ENCODE peak calls at places on chromosomes 12 and 14, in six cellular contexts. One of them, this sample, is unnamed.

GRCh38 chr12:82479511-82479910 is 121.2 kb downstream of the METTL25 start:
- DNase-seq in colonic mucosa: no peak
- DNase-seq in Panc1: no peak
- DNase-seq in neuronal stem cell: peak; percentile 8
- DNase-seq in psoas muscle: no peak
- DNase-seq in RWPE2: no peak
- DNase-seq in this sample: no peak

GRCh38 chr14:69002069-69002468 is 23.0 kb upstream of the ACTN1 start:
- DNase-seq in psoas muscle: no peak
- DNase-seq in Panc1: no peak
- DNase-seq in RWPE2: no peak
- DNase-seq in colonic mucosa: peak; percentile 39
- DNase-seq in neuronal stem cell: no peak
- DNase-seq in this sample: no peak

GRCh38 chr12:47868552-47869031 is 36.2 kb downstream of the VDR start:
- DNase-seq in colonic mucosa: peak; percentile 16
- DNase-seq in Panc1: no peak
- DNase-seq in neuronal stem cell: no peak
- DNase-seq in RWPE2: no peak
- DNase-seq in psoas muscle: no peak
- DNase-seq in this sample: no peak

GRCh38 chr12:51749201-51749985 is 99.1 kb downstream of the FIGNL2 start:
- DNase-seq in colonic mucosa: no peak
- DNase-seq in Panc1: no peak
- DNase-seq in psoas muscle: no peak
- DNase-seq in neuronal stem cell: no peak
- DNase-seq in RWPE2: no peak
- DNase-seq in this sample: no peak

GRCh38 chr12:52132754-52133161 is 53.3 kb downstream of the SMIM41 start:
- DNase-seq in RWPE2: no peak
- DNase-seq in psoas muscle: peak; percentile 9
- DNase-seq in colonic mucosa: no peak
- DNase-seq in neuronal stem cell: no peak
- DNase-seq in Panc1: no peak
- DNase-seq in this sample: no peak

GRCh38 chr14:52314521-52315354 is 626 bp downstream of the PTGER2 start:
- DNase-seq in psoas muscle: peak; percentile 61
- DNase-seq in colonic mucosa: peak; percentile 45
- DNase-seq in Panc1: no peak
- DNase-seq in neuronal stem cell: no peak
- DNase-seq in RWPE2: peak; percentile 70
- DNase-seq in this sample: no peak

GRCh38 chr14:73058923-73059311 is 583 bp downstream of the RBM25 start:
- DNase-seq in colonic mucosa: no peak
- DNase-seq in Panc1: no peak
- DNase-seq in neuronal stem cell: no peak
- DNase-seq in RWPE2: no peak
- DNase-seq in psoas muscle: no peak
- DNase-seq in this sample: no peak

GRCh38 chr12:92138144-92138543 is 7.5 kb downstream of the BTG1 start:
- DNase-seq in colonic mucosa: no peak
- DNase-seq in psoas muscle: no peak
- DNase-seq in Panc1: no peak
- DNase-seq in RWPE2: no peak
- DNase-seq in neuronal stem cell: no peak
- DNase-seq in this sample: no peak

GRCh38 chr12:71581206-71581605 is 82.4 kb downstream of the ZFC3H1 start:
- DNase-seq in psoas muscle: no peak
- DNase-seq in Panc1: no peak
- DNase-seq in colonic mucosa: no peak
- DNase-seq in neuronal stem cell: no peak
- DNase-seq in RWPE2: no peak
- DNase-seq in this sample: no peak

GRCh38 chr12:69676257-69677012 is 22.7 kb downstream of the BEST3 start:
- DNase-seq in RWPE2: no peak
- DNase-seq in colonic mucosa: no peak
- DNase-seq in neuronal stem cell: no peak
- DNase-seq in Panc1: no peak
- DNase-seq in psoas muscle: no peak
- DNase-seq in this sample: no peak

GRCh38 chr12:31896514-31897039 is 62.6 kb upstream of the RESF1 start:
- DNase-seq in neuronal stem cell: no peak
- DNase-seq in psoas muscle: no peak
- DNase-seq in Panc1: no peak
- DNase-seq in RWPE2: no peak
- DNase-seq in colonic mucosa: peak; percentile 63
- DNase-seq in this sample: no peak

GRCh38 chr14:103316723-103317122 is 17.3 kb upstream of the EIF5 start:
- DNase-seq in psoas muscle: no peak
- DNase-seq in colonic mucosa: no peak
- DNase-seq in RWPE2: peak; percentile 65
- DNase-seq in neuronal stem cell: no peak
- DNase-seq in Panc1: no peak
- DNase-seq in this sample: no peak

GRCh38 chr12:70971395-70971794 is 50.9 kb upstream of the PTPRR start:
- DNase-seq in neuronal stem cell: no peak
- DNase-seq in RWPE2: no peak
- DNase-seq in colonic mucosa: no peak
- DNase-seq in Panc1: no peak
- DNase-seq in psoas muscle: no peak
- DNase-seq in this sample: no peak

DNA sequence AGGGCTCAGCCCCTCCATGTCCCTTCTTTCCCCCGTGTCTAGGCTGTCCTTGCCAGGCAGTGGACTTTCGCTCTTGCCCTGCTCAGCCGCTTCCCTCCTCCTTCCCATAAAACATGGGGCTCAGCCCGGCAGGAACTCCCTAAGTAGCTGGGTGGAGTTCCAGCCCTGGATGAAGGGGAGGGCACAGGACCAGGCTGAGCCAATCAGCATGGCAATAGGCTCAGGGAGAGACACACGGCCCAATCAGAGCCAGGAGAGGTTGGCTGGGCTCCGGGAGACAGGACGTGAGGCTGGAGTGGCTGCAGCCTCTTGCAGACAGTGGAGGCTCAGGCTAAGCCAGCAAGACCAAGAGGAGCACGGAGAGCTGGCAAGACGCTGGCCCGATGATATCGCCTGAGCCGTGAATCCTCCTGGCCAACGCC is 54.3 kb downstream of the GALNT9 start:
- DNase-seq in neuronal stem cell: peak; percentile 45
- DNase-seq in psoas muscle: no peak
- DNase-seq in colonic mucosa: peak; percentile 74
- DNase-seq in RWPE2: no peak
- DNase-seq in Panc1: no peak
- DNase-seq in this sample: no peak
- H3K4me3 ChIP-seq in neuronal stem cell: no peak overlapping the region
- H3K4me3 ChIP-seq in psoas muscle: no peak overlapping the region
- H3K4me3 ChIP-seq in colonic mucosa: no peak overlapping the region
- H3K4me3 ChIP-seq in RWPE2: no peak overlapping the region
- H3K4me3 ChIP-seq in Panc1: no peak overlapping the region
- H3K4me3 ChIP-seq in this sample: no peak overlapping the region

GRCh38 chr14:42229976-42230375 is 623.3 kb downstream of the LRFN5 start:
- DNase-seq in neuronal stem cell: no peak
- DNase-seq in colonic mucosa: no peak
- DNase-seq in Panc1: no peak
- DNase-seq in psoas muscle: no peak
- DNase-seq in RWPE2: no peak
- DNase-seq in this sample: no peak

GRCh38 chr14:42229294-42229693 is 622.6 kb downstream of the LRFN5 start:
- DNase-seq in psoas muscle: no peak
- DNase-seq in neuronal stem cell: no peak
- DNase-seq in Panc1: no peak
- DNase-seq in colonic mucosa: no peak
- DNase-seq in RWPE2: no peak
- DNase-seq in this sample: no peak

GRCh38 chr14:42228611-42229010 is 621.9 kb downstream of the LRFN5 start:
- DNase-seq in colonic mucosa: no peak
- DNase-seq in psoas muscle: no peak
- DNase-seq in Panc1: no peak
- DNase-seq in neuronal stem cell: no peak
- DNase-seq in RWPE2: no peak
- DNase-seq in this sample: no peak

GRCh38 chr14:42222924-42223471 is 616.3 kb downstream of the LRFN5 start:
- DNase-seq in colonic mucosa: no peak
- DNase-seq in psoas muscle: no peak
- DNase-seq in RWPE2: no peak
- DNase-seq in neuronal stem cell: no peak
- DNase-seq in Panc1: no peak
- DNase-seq in this sample: no peak

GRCh38 chr14:42224053-42224888 is 617.6 kb downstream of the LRFN5 start:
- DNase-seq in neuronal stem cell: peak; percentile 68
- DNase-seq in colonic mucosa: peak; percentile 68
- DNase-seq in psoas muscle: no peak
- DNase-seq in Panc1: no peak
- DNase-seq in RWPE2: peak; percentile 69
- DNase-seq in this sample: no peak
- H3K27ac ChIP-seq in neuronal stem cell: no peak overlapping the region
- H3K27ac ChIP-seq in colonic mucosa: no peak overlapping the region
- H3K27ac ChIP-seq in psoas muscle: no peak overlapping the region
- H3K27ac ChIP-seq in Panc1: peak overlapping the region; percentile 86
- H3K27ac ChIP-seq in RWPE2: no peak overlapping the region
- H3K27ac ChIP-seq in this sample: no peak overlapping the region

GRCh38 chr12:79085106-79085682 is 220.6 kb downstream of the SYT1 start:
- DNase-seq in psoas muscle: no peak
- DNase-seq in colonic mucosa: no peak
- DNase-seq in Panc1: no peak
- DNase-seq in neuronal stem cell: no peak
- DNase-seq in RWPE2: no peak
- DNase-seq in this sample: no peak
- H3K4me3 ChIP-seq in psoas muscle: no peak overlapping the region
- H3K4me3 ChIP-seq in colonic mucosa: no peak overlapping the region
- H3K4me3 ChIP-seq in Panc1: no peak overlapping the region
- H3K4me3 ChIP-seq in neuronal stem cell: no peak overlapping the region
- H3K4me3 ChIP-seq in RWPE2: no peak overlapping the region
- H3K4me3 ChIP-seq in this sample: no peak overlapping the region

GRCh38 chr12:76719171-76719631 is 44.7 kb upstream of the ZDHHC17 start:
- DNase-seq in psoas muscle: no peak
- DNase-seq in RWPE2: no peak
- DNase-seq in neuronal stem cell: no peak
- DNase-seq in Panc1: no peak
- DNase-seq in colonic mucosa: no peak
- DNase-seq in this sample: no peak
- H3K27ac ChIP-seq in psoas muscle: no peak overlapping the region
- H3K27ac ChIP-seq in RWPE2: peak overlapping the region; percentile 92
- H3K27ac ChIP-seq in neuronal stem cell: no peak overlapping the region
- H3K27ac ChIP-seq in Panc1: no peak overlapping the region
- H3K27ac ChIP-seq in colonic mucosa: no peak overlapping the region
- H3K27ac ChIP-seq in this sample: no peak overlapping the region

GRCh38 chr14:93970589-93970966 is 5.8 kb downstream of the ASB2 start:
- DNase-seq in Panc1: no peak
- DNase-seq in psoas muscle: no peak
- DNase-seq in neuronal stem cell: no peak
- DNase-seq in colonic mucosa: no peak
- DNase-seq in RWPE2: no peak
- DNase-seq in this sample: no peak
- H3K4me3 ChIP-seq in Panc1: no peak overlapping the region
- H3K4me3 ChIP-seq in psoas muscle: peak overlapping the region; percentile 83
- H3K4me3 ChIP-seq in neuronal stem cell: no peak overlapping the region
- H3K4me3 ChIP-seq in colonic mucosa: peak overlapping the region; percentile 25
- H3K4me3 ChIP-seq in RWPE2: no peak overlapping the region
- H3K4me3 ChIP-seq in this sample: peak overlapping the region; percentile 65